ENCODE peak calls at places on chromosomes 7 and 10, in eight cellular contexts. One of them, this sample, is unnamed.

GRCh38 chr7:40847921-40848320 is 713.1 kb downstream of the SUGCT start:
- DNase-seq in HepG2: no peak
- DNase-seq in endothelial cell of umbilical vein: no peak
- DNase-seq in K562: no peak
- DNase-seq in H1: no peak
- DNase-seq in HCT116: no peak
- DNase-seq in A549: no peak
- DNase-seq in NB4: no peak
- DNase-seq in this sample: no peak

GRCh38 chr7:3482147-3482921 is 181.3 kb downstream of the SDK1 start:
- DNase-seq in A549: peak; percentile 31
- DNase-seq in H1: peak; percentile 39
- DNase-seq in K562: peak; percentile 38
- DNase-seq in endothelial cell of umbilical vein: peak; percentile 53
- DNase-seq in HCT116: peak; percentile 18
- DNase-seq in NB4: peak; percentile 36
- DNase-seq in HepG2: peak; percentile 55
- DNase-seq in this sample: peak; percentile 52

GRCh38 chr7:27066148-27066547 is 29.7 kb downstream of the HOXA1 start:
- DNase-seq in HepG2: no peak
- DNase-seq in NB4: no peak
- DNase-seq in K562: no peak
- DNase-seq in HCT116: no peak
- DNase-seq in A549: no peak
- DNase-seq in H1: no peak
- DNase-seq in endothelial cell of umbilical vein: peak; percentile 69
- DNase-seq in this sample: no peak

GRCh38 chr7:29274156-29275017 is 79.8 kb downstream of the CHN2 start:
- DNase-seq in HCT116: no peak
- DNase-seq in NB4: peak; percentile 52
- DNase-seq in K562: no peak
- DNase-seq in A549: no peak
- DNase-seq in H1: no peak
- DNase-seq in endothelial cell of umbilical vein: no peak
- DNase-seq in HepG2: no peak
- DNase-seq in this sample: no peak

GRCh38 chr7:149565096-149565382 is 67.4 kb upstream of the ZNF746 start:
- DNase-seq in NB4: no peak
- DNase-seq in HepG2: no peak
- DNase-seq in H1: no peak
- DNase-seq in A549: no peak
- DNase-seq in HCT116: no peak
- DNase-seq in K562: no peak
- DNase-seq in endothelial cell of umbilical vein: no peak
- DNase-seq in this sample: no peak

GRCh38 chr10:103512166-103512565 is 18.7 kb downstream of the NEURL1 start:
- DNase-seq in K562: no peak
- DNase-seq in HCT116: no peak
- DNase-seq in A549: no peak
- DNase-seq in HepG2: no peak
- DNase-seq in NB4: no peak
- DNase-seq in H1: no peak
- DNase-seq in endothelial cell of umbilical vein: no peak
- DNase-seq in this sample: peak; percentile 2

GRCh38 chr10:7202804-7203203 is 208.0 kb downstream of the SFMBT2 start:
- DNase-seq in NB4: no peak
- DNase-seq in HepG2: no peak
- DNase-seq in HCT116: no peak
- DNase-seq in H1: no peak
- DNase-seq in K562: no peak
- DNase-seq in endothelial cell of umbilical vein: no peak
- DNase-seq in A549: no peak
- DNase-seq in this sample: no peak

GRCh38 chr7:45581271-45581780 is 7.2 kb downstream of the ADCY1 start:
- DNase-seq in H1: no peak
- DNase-seq in NB4: no peak
- DNase-seq in HCT116: no peak
- DNase-seq in K562: no peak
- DNase-seq in HepG2: no peak
- DNase-seq in endothelial cell of umbilical vein: no peak
- DNase-seq in A549: no peak
- DNase-seq in this sample: no peak

GRCh38 chr10:8830064-8830463 is 775.6 kb downstream of the GATA3 start:
- DNase-seq in HepG2: no peak
- DNase-seq in K562: no peak
- DNase-seq in A549: no peak
- DNase-seq in HCT116: no peak
- DNase-seq in H1: no peak
- DNase-seq in NB4: no peak
- DNase-seq in endothelial cell of umbilical vein: no peak
- DNase-seq in this sample: peak; percentile 2

GRCh38 chr10:61992683-61993629 is 91.5 kb downstream of the ARID5B start:
- DNase-seq in H1: no peak
- DNase-seq in NB4: peak; percentile 55
- DNase-seq in HepG2: no peak
- DNase-seq in K562: no peak
- DNase-seq in HCT116: no peak
- DNase-seq in endothelial cell of umbilical vein: peak; percentile 78
- DNase-seq in A549: no peak
- DNase-seq in this sample: peak; percentile 23

GRCh38 chr7:37440738-37441404 is 7.8 kb downstream of the ELMO1 start:
- DNase-seq in HCT116: no peak
- DNase-seq in K562: no peak
- DNase-seq in HepG2: no peak
- DNase-seq in endothelial cell of umbilical vein: peak; percentile 91
- DNase-seq in NB4: no peak
- DNase-seq in A549: no peak
- DNase-seq in H1: no peak
- DNase-seq in this sample: peak; percentile 50

GRCh38 chr7:109449760-109450159 is 880.1 kb downstream of the DNAJB9 start:
- DNase-seq in endothelial cell of umbilical vein: no peak
- DNase-seq in H1: no peak
- DNase-seq in A549: no peak
- DNase-seq in NB4: no peak
- DNase-seq in HCT116: no peak
- DNase-seq in K562: no peak
- DNase-seq in HepG2: peak; percentile 3
- DNase-seq in this sample: no peak

GRCh38 chr7:157905740-157906461 is 569.1 kb downstream of the DNAJB6 start:
- DNase-seq in H1: peak; percentile 44
- DNase-seq in K562: peak; percentile 13
- DNase-seq in endothelial cell of umbilical vein: no peak
- DNase-seq in HCT116: peak; percentile 12
- DNase-seq in A549: no peak
- DNase-seq in NB4: no peak
- DNase-seq in HepG2: no peak
- DNase-seq in this sample: peak; percentile 91

DNA sequence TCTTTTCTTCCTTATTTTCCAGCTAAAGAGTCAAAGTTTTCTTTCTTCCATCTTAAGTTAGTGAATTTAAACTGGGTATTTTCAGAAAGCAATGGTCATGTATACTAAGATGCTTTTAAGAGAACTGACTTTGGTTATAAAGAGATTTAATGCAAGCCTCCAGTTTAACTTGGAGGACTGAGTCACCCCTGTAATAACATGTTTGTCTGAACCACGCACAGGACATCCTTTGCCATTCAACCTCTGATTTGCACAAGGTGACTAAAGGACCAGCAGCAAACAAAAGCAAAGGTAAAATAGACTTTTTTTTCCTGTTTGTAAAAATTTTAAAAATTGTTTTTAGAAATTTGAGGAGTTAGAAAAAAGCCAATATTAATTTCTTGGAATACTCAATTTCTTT is 2.9 kb downstream of the HYAL4 start:
- DNase-seq in HCT116: no peak
- DNase-seq in H1: no peak
- DNase-seq in HepG2: no peak
- DNase-seq in endothelial cell of umbilical vein: no peak
- DNase-seq in K562: no peak
- DNase-seq in A549: no peak
- DNase-seq in NB4: no peak
- DNase-seq in this sample: no peak
- H3K4me3 ChIP-seq in HCT116: no peak overlapping the region
- H3K4me3 ChIP-seq in H1: no peak overlapping the region
- H3K4me3 ChIP-seq in HepG2: no peak overlapping the region
- H3K4me3 ChIP-seq in endothelial cell of umbilical vein: no peak overlapping the region
- H3K4me3 ChIP-seq in K562: no peak overlapping the region
- H3K4me3 ChIP-seq in A549: no peak overlapping the region
- H3K4me3 ChIP-seq in NB4: no peak overlapping the region
- H3K4me3 ChIP-seq in this sample: no peak overlapping the region

GRCh38 chr10:436911-437665 is 252.4 kb downstream of the DIP2C start:
- DNase-seq in H1: no peak
- DNase-seq in K562: no peak
- DNase-seq in NB4: no peak
- DNase-seq in A549: no peak
- DNase-seq in HCT116: peak; percentile 79
- DNase-seq in HepG2: no peak
- DNase-seq in endothelial cell of umbilical vein: no peak
- DNase-seq in this sample: no peak
- TF ChIP-seq MAX in H1: no peak
- TF ChIP-seq MAX in K562: no peak
- TF ChIP-seq MAX in NB4: no peak
- TF ChIP-seq MAX in A549: no peak
- TF ChIP-seq MAX in HCT116: no peak
- TF ChIP-seq MAX in HepG2: no peak
- TF ChIP-seq MAX in endothelial cell of umbilical vein: no peak
- TF ChIP-seq MAX in this sample: no peak

GRCh38 chr7:74092964-74093339 is 9.3 kb downstream of the LIMK1 start:
- DNase-seq in H1: no peak
- DNase-seq in A549: no peak
- DNase-seq in HepG2: no peak
- DNase-seq in K562: no peak
- DNase-seq in HCT116: no peak
- DNase-seq in endothelial cell of umbilical vein: peak; percentile 40
- DNase-seq in NB4: peak; percentile 94
- DNase-seq in this sample: peak; percentile 87
- H3K4me3 ChIP-seq in H1: no peak overlapping the region
- H3K4me3 ChIP-seq in A549: no peak overlapping the region
- H3K4me3 ChIP-seq in HepG2: no peak overlapping the region
- H3K4me3 ChIP-seq in K562: no peak overlapping the region
- H3K4me3 ChIP-seq in HCT116: no peak overlapping the region
- H3K4me3 ChIP-seq in endothelial cell of umbilical vein: no peak overlapping the region
- H3K4me3 ChIP-seq in NB4: peak overlapping the region; percentile 57
- H3K4me3 ChIP-seq in this sample: no peak overlapping the region

DNA sequence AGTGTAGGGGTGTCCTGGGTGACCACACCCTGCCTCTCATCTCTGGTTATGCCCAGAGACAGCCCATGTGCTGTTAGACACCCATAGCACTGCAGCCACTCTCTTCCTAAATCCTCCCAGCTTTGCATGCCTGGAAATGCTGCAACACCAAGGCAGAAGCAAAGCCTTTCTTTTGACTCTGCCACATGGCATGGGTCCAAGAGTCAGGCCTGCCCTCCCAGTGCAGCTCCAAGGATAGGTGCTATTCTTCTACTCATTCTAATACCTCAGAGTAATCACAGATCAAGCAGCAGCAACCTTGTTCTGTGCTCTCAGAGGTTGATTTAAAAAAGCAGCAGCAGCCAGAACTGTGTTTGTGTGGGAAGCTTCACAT is 23.4 kb downstream of the FRMPD2 start:
- DNase-seq in H1: no peak
- DNase-seq in NB4: no peak
- DNase-seq in endothelial cell of umbilical vein: no peak
- DNase-seq in HCT116: no peak
- DNase-seq in A549: no peak
- DNase-seq in K562: no peak
- DNase-seq in HepG2: peak; percentile 4
- DNase-seq in this sample: no peak
- TF ChIP-seq MAX in H1: no peak
- TF ChIP-seq MAX in NB4: no peak
- TF ChIP-seq MAX in endothelial cell of umbilical vein: no peak
- TF ChIP-seq MAX in HCT116: no peak
- TF ChIP-seq MAX in A549: no peak
- TF ChIP-seq MAX in K562: no peak
- TF ChIP-seq MAX in HepG2: no peak
- TF ChIP-seq MAX in this sample: no peak

GRCh38 chr7:100434297-100435144 is 1.8 kb downstream of the PPP1R35 start:
- DNase-seq in K562: peak; percentile 16
- DNase-seq in HepG2: no peak
- DNase-seq in endothelial cell of umbilical vein: no peak
- DNase-seq in HCT116: no peak
- DNase-seq in A549: no peak
- DNase-seq in NB4: peak; percentile 53
- DNase-seq in H1: no peak
- DNase-seq in this sample: no peak
- H3K4me3 ChIP-seq in K562: peak overlapping the region; percentile 85
- H3K4me3 ChIP-seq in HepG2: peak overlapping the region; percentile 93
- H3K4me3 ChIP-seq in endothelial cell of umbilical vein: peak overlapping the region; percentile 54
- H3K4me3 ChIP-seq in HCT116: peak overlapping the region; percentile 97
- H3K4me3 ChIP-seq in A549: peak overlapping the region; percentile 91
- H3K4me3 ChIP-seq in NB4: peak overlapping the region; percentile 87
- H3K4me3 ChIP-seq in H1: peak overlapping the region; percentile 85
- H3K4me3 ChIP-seq in this sample: peak overlapping the region; percentile 93